ENCODE peak calls at places on chromosomes 16 and 17, in four cellular contexts. V, Z, D and G are unnamed samples.

GRCh38 chr16:70529051-70529777 is 5.6 kb downstream of the SF3B3 start:
- DNase-seq in V (no peak), Z (peak; percentile 72), D (no peak), G (peak; percentile 82)

GRCh38 chr16:9657659-9658058 is 524.6 kb downstream of the GRIN2A start:
- DNase-seq in V (no peak), Z (no peak), D (no peak), G (no peak)

GRCh38 chr16:75727221-75727620 is 931 bp upstream of the CPHXL start:
- DNase-seq in V (no peak), Z (no peak), D (peak; percentile 71), G (no peak)

GRCh38 chr16:52496051-52496876 is 50.7 kb downstream of the TOX3 start:
- DNase-seq in V (no peak), Z (no peak), D (no peak), G (no peak)

GRCh38 chr17:79923974-79924638 is 84.9 kb upstream of the CBX4 start:
- DNase-seq in V (no peak), Z (no peak), D (peak; percentile 91), G (peak; percentile 27)

GRCh38 chr17:40460585-40460975 is 17.3 kb downstream of the IGFBP4 start:
- DNase-seq in V (no peak), Z (no peak), D (no peak), G (no peak)

GRCh38 chr16:14334366-14335105 is 263.4 kb downstream of the MRTFB start:
- DNase-seq in V (no peak), Z (peak; percentile 76), D (no peak), G (peak; percentile 67)

GRCh38 chr17:63452979-63453551 is 7.0 kb upstream of the CYB561 start:
- DNase-seq in V (no peak), Z (no peak), D (no peak), G (no peak)

GRCh38 chr17:59165933-59166342 is 10.4 kb downstream of the PRR11 start:
- DNase-seq in V (no peak), Z (peak; percentile 62), D (peak; percentile 59), G (peak; percentile 42)

GRCh38 chr17:14886200-14886739 is 378.9 kb downstream of the PMP22 start:
- DNase-seq in V (no peak), Z (peak; percentile 14), D (peak; percentile 6), G (peak; percentile 35)

GRCh38 chr17:82648761-82649474 is 674 bp upstream of the WDR45B start:
- DNase-seq in V (peak; percentile 69), Z (no peak), D (peak; percentile 75), G (no peak)

GRCh38 chr17:37261286-37261685 is 114.5 kb upstream of the C17orf78 start:
- DNase-seq in V (no peak), Z (peak; percentile 72), D (no peak), G (peak; percentile 43)

GRCh38 chr17:27811961-27812360 is 11.6 kb upstream of the NOS2 start:
- DNase-seq in V (no peak), Z (no peak), D (no peak), G (no peak)

GRCh38 chr17:5797447-5797846 is 213.1 kb upstream of the NLRP1 start:
- DNase-seq in V (no peak), Z (no peak), D (no peak), G (no peak)

GRCh38 chr16:2700786-2701185 is 18.5 kb downstream of the KCTD5 start:
- DNase-seq in V (peak; percentile 3), Z (no peak), D (no peak), G (no peak)

GRCh38 chr17:29622337-29623282 is at the start of gene CORO6:
- DNase-seq in V (peak; percentile 76), Z (peak; percentile 38), D (peak; percentile 46), G (peak; percentile 47)

GRCh38 chr17:7403043-7403901 is 625 bp downstream of the TMEM256 start:
- DNase-seq in V (peak; percentile 74), Z (no peak), D (peak; percentile 73), G (no peak)
- H3K4me3 ChIP-seq in V (peak overlapping the region; percentile 66), Z (peak overlapping the region; percentile 79), D (peak overlapping the region; percentile 76), G (peak overlapping the region; percentile 81)

DNA sequence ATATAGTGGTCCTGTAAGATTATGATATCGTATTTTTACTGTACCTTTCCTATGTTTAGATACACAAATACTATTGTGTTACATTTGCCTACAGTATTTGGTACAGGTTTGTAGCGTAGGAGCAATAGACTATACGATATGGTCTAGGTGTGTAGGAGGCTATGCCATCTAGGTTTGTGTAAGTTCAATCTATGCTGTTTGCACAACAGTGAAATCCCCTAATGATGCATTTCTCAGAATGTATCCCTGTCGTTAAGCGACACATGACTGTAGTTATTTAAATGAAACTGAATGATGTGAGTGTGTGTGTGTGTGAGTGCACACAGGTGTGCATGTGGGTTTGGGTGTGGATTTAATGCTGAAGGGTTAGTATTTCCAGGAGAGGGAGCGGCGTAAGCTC is 34.5 kb upstream of the SMIM36 start:
- DNase-seq in V (no peak), Z (no peak), D (no peak), G (no peak)
- H3K4me3 ChIP-seq in V (no peak overlapping the region), Z (no peak overlapping the region), D (no peak overlapping the region), G (no peak overlapping the region)

GRCh38 chr16:23905027-23905426 is 69.2 kb downstream of the PRKCB start:
- DNase-seq in V (peak; percentile 33), Z (peak; percentile 86), D (no peak), G (peak; percentile 33)
- H3K4me3 ChIP-seq in V (no peak overlapping the region), Z (no peak overlapping the region), D (no peak overlapping the region), G (no peak overlapping the region)

GRCh38 chr17:12040478-12040877 is 19.8 kb downstream of the MAP2K4 start:
- DNase-seq in V (no peak), Z (no peak), D (no peak), G (no peak)

GRCh38 chr17:12043702-12044101 is 23.0 kb downstream of the MAP2K4 start:
- DNase-seq in V (no peak), Z (no peak), D (no peak), G (no peak)

GRCh38 chr17:12046786-12047185 is 26.1 kb downstream of the MAP2K4 start:
- DNase-seq in V (no peak), Z (no peak), D (no peak), G (no peak)

GRCh38 chr17:12037970-12038369 is 17.3 kb downstream of the MAP2K4 start:
- DNase-seq in V (no peak), Z (no peak), D (no peak), G (no peak)

DNA sequence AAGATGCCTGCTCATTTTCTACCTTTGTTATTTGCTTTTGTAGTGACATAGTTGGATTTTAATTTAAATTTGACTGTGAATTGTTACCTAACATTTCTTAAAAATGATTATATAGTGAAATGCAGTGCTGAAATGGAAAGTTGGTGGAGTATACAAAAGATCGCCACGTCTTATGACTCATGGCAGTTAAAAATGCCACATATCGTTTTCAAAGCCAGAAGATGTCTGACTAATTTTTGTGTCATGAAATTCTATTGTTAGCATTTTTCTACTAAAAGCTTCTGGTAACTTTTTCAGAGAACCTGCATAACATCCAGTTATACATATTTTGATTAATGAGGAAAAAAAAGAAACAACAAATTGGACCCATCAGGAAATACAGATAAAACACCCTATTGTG is 20.6 kb downstream of the MAP2K4 start:
- DNase-seq in V (no peak), Z (peak; percentile 71), D (no peak), G (peak; percentile 62)
- H3K4me3 ChIP-seq in V (no peak overlapping the region), Z (no peak overlapping the region), D (no peak overlapping the region), G (no peak overlapping the region)

GRCh38 chr16:49947907-49948678 is 76.9 kb upstream of the CNEP1R1 start:
- DNase-seq in V (no peak), Z (no peak), D (no peak), G (no peak)
- H3K4me3 ChIP-seq in V (no peak overlapping the region), Z (no peak overlapping the region), D (no peak overlapping the region), G (no peak overlapping the region)

DNA sequence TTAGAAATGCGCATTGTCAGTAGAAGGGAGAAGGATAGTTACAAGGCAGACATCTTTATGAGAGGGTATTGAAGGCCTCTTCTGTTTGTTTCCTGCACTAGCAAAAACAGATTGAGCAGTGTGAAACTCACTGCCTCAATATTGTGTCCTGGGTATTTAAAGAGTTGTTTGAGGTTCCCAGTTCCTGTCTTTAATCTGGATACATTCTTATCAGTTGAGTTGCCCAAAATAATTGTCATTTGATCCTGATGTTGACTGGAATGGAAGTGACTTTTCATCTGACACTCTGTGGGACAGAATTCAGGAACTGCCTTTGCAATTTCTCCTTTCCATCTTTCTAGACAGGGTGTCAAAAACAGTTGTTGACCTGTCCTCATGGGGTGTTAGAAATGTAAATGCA is 1.7 kb downstream of the ATP6V0A1 start:
- DNase-seq in V (no peak), Z (no peak), D (no peak), G (no peak)
- H3K4me3 ChIP-seq in V (peak overlapping the region; percentile 71), Z (peak overlapping the region; percentile 88), D (peak overlapping the region; percentile 60), G (peak overlapping the region; percentile 85)